ENCODE peak calls at places on chromosome 20, in seven cellular contexts. G is IMR-90, M is neuronal stem cell, Y is H9, U is mesendoderm, N is mesenchymal stem cell, F is H1. V is an unnamed sample.
A peak's percentile ranks its signal among the peaks of the same experiment; 100 is the strongest.

GRCh38 chr20:18637296-18637695 is 49.4 kb downstream of the DTD1 start:
- DNase-seq in N (peak; percentile 12), M (no peak), F (no peak), Y (no peak), G (no peak), U (no peak), V (no peak)

GRCh38 chr20:23446505-23446904 is 6.2 kb downstream of the CST11 start:
- DNase-seq in U (peak; percentile 73), F (no peak), G (peak; percentile 21), M (peak; percentile 51), N (peak; percentile 62), Y (peak; percentile 75), V (peak; percentile 91)

GRCh38 chr20:16241911-16242310 is 331.3 kb downstream of the KIF16B start:
- DNase-seq in N (no peak), M (no peak), F (no peak), G (no peak), U (peak; percentile 36), Y (no peak), V (no peak)

GRCh38 chr20:33279261-33279910 is 3.6 kb upstream of the BPIFB1 start:
- DNase-seq in U (no peak), Y (no peak), F (no peak), N (no peak), M (no peak), G (no peak), V (no peak)

GRCh38 chr20:48926816-48927215 is 5.3 kb downstream of the ARFGEF2 start:
- DNase-seq in Y (no peak), G (no peak), U (no peak), M (no peak), F (no peak), N (no peak), V (no peak)

GRCh38 chr20:56348306-56348695 is 10.5 kb upstream of the FAM210B start:
- DNase-seq in Y (no peak), G (no peak), U (peak; percentile 64), F (no peak), M (no peak), N (no peak), V (no peak)

GRCh38 chr20:32479012-32479411 is 106.1 kb downstream of the NOL4L start:
- DNase-seq in M (no peak), U (no peak), G (no peak), F (no peak), Y (no peak), N (no peak), V (no peak)

GRCh38 chr20:48921883-48922867 is 664 bp downstream of the ARFGEF2 start:
- DNase-seq in N (peak; percentile 57), M (no peak), G (peak; percentile 34), Y (no peak), F (no peak), U (peak; percentile 77), V (peak; percentile 57)

GRCh38 chr20:23039136-23039875 is 4.2 kb downstream of the SSTR4 start:
- DNase-seq in N (no peak), U (no peak), G (no peak), Y (no peak), F (no peak), M (no peak), V (peak; percentile 97)

GRCh38 chr20:35363190-35363589 is 48.6 kb downstream of the UQCC1 start:
- DNase-seq in U (peak; percentile 10), F (no peak), M (no peak), Y (no peak), G (peak; percentile 67), N (peak; percentile 26), V (no peak)
- H4K8ac ChIP-seq in U (no peak overlapping the region), F (no peak overlapping the region), M (no peak overlapping the region), Y (no peak overlapping the region), G (no peak overlapping the region), N (no peak overlapping the region), V (no peak overlapping the region)

GRCh38 chr20:46586724-46587123 is 36.3 kb upstream of the OCSTAMP start:
- DNase-seq in N (no peak), M (no peak), F (no peak), G (no peak), Y (no peak), U (no peak), V (no peak)

GRCh38 chr20:46592580-46593362 is 42.3 kb upstream of the OCSTAMP start:
- DNase-seq in G (no peak), F (no peak), N (no peak), Y (peak; percentile 47), U (peak; percentile 37), M (no peak), V (peak; percentile 6)

GRCh38 chr20:46588532-46589509 is 38.4 kb upstream of the OCSTAMP start:
- DNase-seq in Y (no peak), N (no peak), G (no peak), M (no peak), U (no peak), F (no peak), V (no peak)

GRCh38 chr20:46587986-46588385 is 37.5 kb upstream of the OCSTAMP start:
- DNase-seq in F (no peak), G (no peak), Y (no peak), M (no peak), N (no peak), U (no peak), V (no peak)

GRCh38 chr20:46590453-46590852 is 40.0 kb upstream of the OCSTAMP start:
- DNase-seq in Y (no peak), U (no peak), F (no peak), N (no peak), M (no peak), G (no peak), V (no peak)
- H4K8ac ChIP-seq in Y (no peak overlapping the region), U (no peak overlapping the region), F (no peak overlapping the region), N (no peak overlapping the region), M (no peak overlapping the region), G (no peak overlapping the region), V (no peak overlapping the region)

DNA sequence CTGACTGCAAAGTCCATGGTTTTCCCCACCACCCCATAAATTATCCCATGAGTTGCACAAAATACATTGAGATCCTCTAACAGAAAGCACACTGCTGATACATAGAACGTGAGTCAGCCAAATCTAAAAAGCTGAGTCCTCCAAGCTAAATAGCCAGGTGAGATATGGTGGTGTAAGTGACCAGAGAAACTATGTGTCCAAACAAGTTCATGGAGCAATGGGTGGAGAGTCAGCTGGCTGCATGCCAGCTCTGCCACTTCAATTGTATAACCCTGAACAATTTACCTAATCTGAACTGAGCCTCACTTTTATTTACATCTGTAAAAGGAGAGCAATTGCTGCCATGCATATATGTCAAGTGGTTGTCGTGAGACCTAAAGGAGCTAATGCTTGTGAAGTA is 9.7 kb downstream of the SNAP25 start:
- DNase-seq in F (no peak), M (no peak), Y (no peak), N (no peak), G (no peak), U (no peak), V (peak; percentile 26)
- H4K8ac ChIP-seq in F (no peak overlapping the region), M (no peak overlapping the region), Y (no peak overlapping the region), N (no peak overlapping the region), G (no peak overlapping the region), U (no peak overlapping the region), V (no peak overlapping the region)

GRCh38 chr20:36543187-36544133 is 2.1 kb downstream of the MYL9 start:
- DNase-seq in G (peak; percentile 83), M (no peak), N (peak; percentile 80), F (no peak), U (no peak), Y (no peak), V (no peak)

GRCh38 chr20:36542019-36542488 is 735 bp downstream of the MYL9 start:
- DNase-seq in Y (peak; percentile 82), M (peak; percentile 30), G (peak; percentile 70), F (no peak), U (peak; percentile 83), N (peak; percentile 77), V (no peak)

GRCh38 chr20:36542516-36543186 is 1.3 kb downstream of the MYL9 start:
- DNase-seq in G (no peak), M (no peak), Y (no peak), U (no peak), N (no peak), F (no peak), V (no peak)

GRCh38 chr20:36540551-36541211 is 638 bp upstream of the MYL9 start:
- DNase-seq in G (no peak), N (no peak), Y (peak; percentile 49), U (peak; percentile 42), F (no peak), M (no peak), V (no peak)

DNA sequence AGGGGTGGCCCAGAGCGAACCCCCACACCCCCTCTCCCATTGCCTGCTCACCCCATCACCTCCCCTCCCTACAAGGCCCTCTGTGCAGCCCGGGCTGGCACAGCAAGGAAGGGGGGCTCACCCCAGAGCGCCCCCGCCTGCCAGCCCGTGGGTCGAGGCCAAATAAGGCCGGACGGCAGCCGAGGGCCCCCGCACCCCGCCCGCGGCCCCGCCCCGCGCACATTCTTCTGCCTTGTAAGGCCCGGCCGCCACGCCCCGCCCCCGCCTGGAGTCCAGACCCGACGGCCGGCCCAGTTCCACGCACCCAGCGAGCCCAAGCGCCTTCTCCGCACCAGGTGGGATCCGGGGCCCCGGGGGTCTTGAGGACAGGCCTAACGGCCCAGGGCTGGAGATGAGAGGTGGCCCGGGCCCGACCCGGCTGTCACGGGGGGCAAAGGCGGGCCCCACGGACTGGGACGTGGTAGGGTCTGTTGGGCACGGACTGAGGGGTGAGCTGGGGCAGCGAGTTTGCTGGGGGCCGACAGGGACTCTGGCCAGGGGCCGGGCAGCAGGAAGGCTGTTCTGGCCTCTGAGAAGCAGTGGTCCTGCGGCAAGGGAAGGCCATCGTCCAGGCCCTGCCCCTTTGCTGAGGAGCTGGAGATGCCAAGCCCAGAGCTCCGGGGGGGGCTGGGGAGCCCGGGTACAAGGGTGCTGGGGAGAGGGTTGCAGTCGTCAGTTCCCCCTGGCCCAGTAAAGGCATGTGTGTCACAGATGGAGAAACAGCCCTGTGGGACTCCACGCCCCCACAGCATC is at the start of gene MYL9:
- DNase-seq in U (peak; percentile 74), N (peak; percentile 82), Y (peak; percentile 76), M (peak; percentile 62), F (no peak), G (peak; percentile 62), V (no peak)
- H4K8ac ChIP-seq in U (peak within 1 kb of the TSS; percentile 70), N (peak within 1 kb of the TSS; percentile 94), Y (no peak within 1 kb of the TSS), M (peak within 1 kb of the TSS; percentile 75), F (peak within 1 kb of the TSS; percentile 71), G (peak within 1 kb of the TSS; percentile 99), V (peak within 1 kb of the TSS; percentile 87)

GRCh38 chr20:11210611-11211010 is 536.8 kb upstream of the JAG1 start:
- DNase-seq in M (no peak), Y (no peak), G (no peak), F (no peak), U (no peak), N (no peak), V (no peak)
- H4K8ac ChIP-seq in M (no peak overlapping the region), Y (no peak overlapping the region), G (no peak overlapping the region), F (no peak overlapping the region), U (no peak overlapping the region), N (no peak overlapping the region), V (no peak overlapping the region)

GRCh38 chr20:36998652-36999051 is 47.1 kb upstream of the SAMHD1 start:
- DNase-seq in Y (no peak), N (no peak), F (no peak), U (no peak), M (no peak), G (no peak), V (no peak)
- H4K8ac ChIP-seq in Y (no peak overlapping the region), N (no peak overlapping the region), F (no peak overlapping the region), U (no peak overlapping the region), M (no peak overlapping the region), G (no peak overlapping the region), V (no peak overlapping the region)